ENCODE peak calls at places on chromosome 1, in five cellular contexts. I, O, M, W and N are unnamed samples.

GRCh38 chr1:12177999-12178441 is 11.2 kb downstream of the TNFRSF1B start:
- DNase-seq in I (no peak), O (peak), M (peak), W (no peak), N (peak)

GRCh38 chr1:17674707-17675505 is 80.2 kb upstream of the ACTL8 start:
- DNase-seq in I (no peak), O (no peak), M (no peak), W (no peak), N (no peak)

GRCh38 chr1:70438529-70438928 is 27.5 kb downstream of the CTH start:
- DNase-seq in I (no peak), O (no peak), M (no peak), W (no peak), N (no peak)

GRCh38 chr1:46487818-46488218 is 1.8 kb upstream of the DMBX1 start:
- DNase-seq in I (no peak), O (no peak), M (no peak), W (no peak), N (no peak)

GRCh38 chr1:3369437-3370076 is 84.9 kb upstream of the ARHGEF16 start:
- DNase-seq in I (no peak), O (peak), M (peak), W (no peak), N (peak)

GRCh38 chr1:193729429-193729828 is 543.0 kb upstream of the B3GALT2 start:
- DNase-seq in I (no peak), O (no peak), M (no peak), W (no peak), N (no peak)

GRCh38 chr1:26344147-26344920 is 9.6 kb downstream of the CRYBG2 start:
- DNase-seq in I (no peak), O (no peak), M (no peak), W (no peak), N (no peak)

GRCh38 chr1:19232526-19232851 is 18.8 kb downstream of the EMC1 start:
- DNase-seq in I (no peak), O (peak), M (no peak), W (no peak), N (peak)

GRCh38 chr1:170562644-170563338 is 30.8 kb downstream of the GORAB start:
- DNase-seq in I (peak), O (peak), M (peak), W (peak), N (peak)

GRCh38 chr1:61636814-61637213 is 88.1 kb downstream of the TM2D1 start:
- DNase-seq in I (no peak), O (no peak), M (no peak), W (no peak), N (no peak)

GRCh38 chr1:230127105-230128054 is 60.3 kb downstream of the GALNT2 start:
- DNase-seq in I (no peak), O (no peak), M (no peak), W (no peak), N (no peak)

GRCh38 chr1:87333692-87334347 is 5.1 kb downstream of the LMO4 start:
- DNase-seq in I (peak), O (no peak), M (peak), W (no peak), N (no peak)

GRCh38 chr1:9442266-9442846 is 96.9 kb upstream of the SLC25A33 start:
- DNase-seq in I (no peak), O (no peak), M (no peak), W (no peak), N (no peak)

GRCh38 chr1:54229281-54229891 is 29.4 kb downstream of the MRPL37 start:
- DNase-seq in I (no peak), O (no peak), M (no peak), W (no peak), N (no peak)

GRCh38 chr1:234889643-234890042 is 239.0 kb downstream of the TOMM20 start:
- DNase-seq in I (no peak), O (no peak), M (no peak), W (no peak), N (no peak)

GRCh38 chr1:232510367-232511110 is 119.4 kb downstream of the SIPA1L2 start:
- DNase-seq in I (no peak), O (no peak), M (no peak), W (no peak), N (no peak)

GRCh38 chr1:8089535-8090228 is 63.6 kb upstream of the ERRFI1 start:
- DNase-seq in I (no peak), O (no peak), M (no peak), W (no peak), N (no peak)

GRCh38 chr1:27527223-27527856 is 37.4 kb upstream of the WASF2 start:
- DNase-seq in I (peak), O (peak), M (no peak), W (no peak), N (no peak)

GRCh38 chr1:68814067-68814466 is 317.2 kb upstream of the DEPDC1 start:
- DNase-seq in I (no peak), O (no peak), M (no peak), W (no peak), N (no peak)

GRCh38 chr1:68815632-68816031 is 318.8 kb upstream of the DEPDC1 start:
- DNase-seq in I (no peak), O (no peak), M (no peak), W (no peak), N (no peak)

DNA sequence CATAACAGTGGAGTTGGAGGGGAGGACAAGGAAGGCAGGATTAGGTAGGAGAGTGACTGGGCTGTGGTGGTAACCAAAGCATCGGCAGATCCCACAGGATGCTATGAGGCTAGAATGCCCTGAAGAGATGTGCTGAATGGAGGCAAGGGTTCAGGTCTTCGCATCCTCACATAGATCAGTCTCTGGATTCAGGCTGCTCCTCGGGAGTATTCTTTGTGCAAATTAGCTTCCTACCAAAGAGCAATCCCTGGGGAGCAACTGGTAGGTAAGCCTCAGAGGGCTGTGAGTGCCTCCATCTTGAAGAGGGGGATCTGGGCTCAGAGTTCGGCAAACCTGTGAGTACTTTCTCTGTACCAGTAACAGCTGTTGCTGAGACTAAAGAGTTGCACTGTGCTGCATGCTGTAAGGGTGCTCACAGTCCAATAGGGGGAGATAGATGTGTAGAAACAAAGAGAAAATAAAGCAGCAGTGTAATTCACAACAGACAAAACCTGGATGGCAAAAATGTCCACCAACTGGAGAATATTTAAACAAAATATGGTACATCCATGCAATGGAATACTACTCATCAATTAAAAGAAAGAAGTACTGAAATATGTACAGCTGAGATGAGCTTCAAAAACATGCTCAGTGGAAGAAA is 322.4 kb upstream of the DEPDC1 start:
- DNase-seq in I (peak), O (no peak), M (no peak), W (no peak), N (no peak)
- TF ChIP-seq CTCF in I (no peak), O (peak), M (no peak), W (no peak), N (peak)

DNA sequence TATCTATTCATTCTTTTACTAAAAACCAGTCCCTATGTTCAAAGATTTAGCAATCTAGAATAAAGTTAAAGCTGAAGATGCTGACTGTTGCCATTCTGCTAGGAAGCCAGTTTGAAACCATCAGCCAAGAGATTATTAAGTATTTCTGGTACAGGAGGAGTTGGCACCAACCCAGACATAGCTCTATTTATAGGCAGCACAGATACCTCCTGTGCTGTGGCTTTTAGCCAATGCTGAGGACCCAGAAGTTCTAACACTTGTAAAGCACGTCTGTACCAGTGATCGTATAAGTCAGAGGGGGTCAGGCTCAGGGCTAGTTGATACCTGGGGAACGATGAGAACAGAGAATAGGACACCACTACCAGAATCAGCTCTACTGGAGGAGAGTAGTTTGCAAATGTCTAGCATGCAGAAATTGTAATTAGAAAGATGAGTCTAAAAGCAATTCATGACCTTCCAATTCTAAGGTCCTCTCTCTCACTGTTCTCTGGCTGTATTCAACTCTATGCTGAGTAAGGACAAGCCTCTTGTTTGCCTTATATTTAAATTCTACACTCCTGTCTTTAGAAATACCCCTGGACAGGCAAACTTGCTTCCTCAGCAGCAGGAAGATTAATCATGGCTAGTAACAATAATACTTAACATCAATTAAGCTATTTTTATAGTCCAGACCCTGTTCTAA is 96.8 kb upstream of the PALMD start:
- DNase-seq in I (no peak), O (no peak), M (no peak), W (no peak), N (no peak)
- TF ChIP-seq CTCF in I (no peak), O (no peak), M (no peak), W (no peak), N (no peak)

DNA sequence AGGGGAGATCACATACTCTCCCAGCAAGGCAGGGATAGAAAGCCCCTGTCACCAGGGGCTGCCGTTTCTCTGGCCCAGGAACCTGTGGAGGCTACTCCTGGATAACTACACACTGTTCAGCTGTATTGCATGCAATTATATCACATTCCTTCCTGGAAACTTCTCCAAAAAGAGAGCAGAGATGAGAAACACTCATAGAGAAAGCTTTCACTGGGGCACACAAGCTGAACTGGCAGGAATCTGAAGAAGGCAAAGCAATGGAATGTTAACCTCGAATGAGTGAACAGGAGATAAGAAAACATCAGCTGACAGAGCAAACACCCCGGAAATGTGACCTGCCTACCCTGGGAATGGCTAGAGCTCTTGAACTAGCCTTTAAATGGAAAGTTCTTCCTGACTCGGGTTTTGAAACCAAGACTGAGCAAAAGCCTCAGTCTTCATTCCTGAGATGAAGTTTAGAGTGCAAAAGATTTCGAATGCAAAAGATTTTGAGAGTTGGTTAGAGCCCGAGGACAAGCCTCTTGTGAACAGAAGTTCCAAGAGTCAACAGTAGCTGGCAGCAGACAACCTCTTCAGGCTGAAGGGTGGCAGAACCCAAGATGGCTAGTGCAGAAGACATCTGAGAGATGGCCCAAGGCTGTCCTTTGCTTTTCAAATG is 32.3 kb downstream of the CCN1 start:
- DNase-seq in I (no peak), O (peak), M (no peak), W (no peak), N (peak)
- TF ChIP-seq CTCF in I (no peak), O (peak), M (peak), W (peak), N (peak)

GRCh38 chr1:150022357-150022756 is 11.8 kb upstream of the OTUD7B start:
- DNase-seq in I (no peak), O (no peak), M (no peak), W (no peak), N (no peak)
- TF ChIP-seq CTCF in I (no peak), O (no peak), M (no peak), W (no peak), N (no peak)

GRCh38 chr1:16367258-16367967 is 371 bp downstream of the SZRD1 start:
- DNase-seq in I (peak), O (peak), M (peak), W (peak), N (peak)
- TF ChIP-seq CTCF in I (no peak), O (no peak), M (no peak), W (no peak), N (no peak)